ENCODE peak calls at places on chromosome 16, in nine cellular contexts. U is adrenal gland; W is heart left ventricle; K is IMR-90; I is ovary; X is sigmoid colon; F is CD8-positive, alpha-beta T cell; T is CD8-positive, alpha-beta memory T cell; D is cardiac muscle cell. J is an unnamed sample.
A peak's percentile ranks its signal among the peaks of the same experiment; 100 is the strongest.

GRCh38 chr16:10622036-10622921 is 41.9 kb upstream of the EMP2 start:
- DNase-seq in I (no peak), X (no peak), F (no peak), W (peak; percentile 31), T (no peak), D (peak; percentile 88), U (no peak), K (no peak), J (no peak)

GRCh38 chr16:48035142-48035541 is 120.7 kb downstream of the ABCC12 start:
- DNase-seq in I (no peak), F (no peak), D (no peak), X (no peak), K (no peak), U (no peak), W (no peak), T (no peak), J (no peak)

GRCh38 chr16:76539609-76540008 is 262.4 kb downstream of the CNTNAP4 start:
- DNase-seq in U (no peak), X (no peak), I (no peak), T (no peak), F (no peak), D (no peak), K (no peak), W (no peak), J (no peak)

GRCh38 chr16:75459691-75460090 is 4.8 kb downstream of the TMEM170A start:
- DNase-seq in X (no peak), U (no peak), T (no peak), I (no peak), W (no peak), K (no peak), D (no peak), F (no peak), J (no peak)

GRCh38 chr16:13379266-13379665 is 477.9 kb downstream of the SHISA9 start:
- DNase-seq in F (no peak), W (no peak), I (no peak), K (no peak), T (no peak), D (no peak), U (no peak), X (no peak), J (no peak)

GRCh38 chr16:64092284-64092683 is 1029.6 kb downstream of the CDH11 start:
- DNase-seq in K (peak; percentile 65), U (no peak), T (no peak), I (no peak), W (no peak), F (no peak), X (no peak), D (no peak), J (no peak)

GRCh38 chr16:50166511-50167500 is 13.7 kb downstream of the TENT4B start:
- DNase-seq in T (no peak), F (no peak), D (no peak), X (no peak), U (peak; percentile 1), K (no peak), I (no peak), W (no peak), J (no peak)

GRCh38 chr16:87959391-87959968 is 8.2 kb downstream of the BANP start:
- DNase-seq in D (no peak), K (no peak), F (no peak), I (no peak), U (no peak), T (no peak), X (no peak), W (no peak), J (no peak)

GRCh38 chr16:13939821-13940220 is 19.9 kb downstream of the ERCC4 start:
- DNase-seq in F (no peak), T (no peak), X (no peak), U (no peak), D (no peak), K (peak; percentile 34), I (no peak), W (no peak), J (no peak)

GRCh38 chr16:11309895-11310633 is 28.9 kb upstream of the PRM1 start:
- DNase-seq in I (peak; percentile 39), U (no peak), W (no peak), K (no peak), D (no peak), X (no peak), F (no peak), T (no peak), J (no peak)

GRCh38 chr16:29920690-29921371 is 5.2 kb downstream of the KCTD13 start:
- DNase-seq in F (no peak), T (no peak), X (no peak), W (no peak), I (no peak), U (no peak), K (no peak), D (no peak), J (no peak)

GRCh38 chr16:83675136-83675535 is 132.6 kb upstream of the HSBP1 start:
- DNase-seq in D (no peak), T (no peak), X (no peak), I (no peak), U (no peak), W (no peak), F (no peak), K (peak; percentile 7), J (no peak)
- H3K36me3 ChIP-seq in D (no peaks in the 10 kb centered on the region), T (no peaks in the 10 kb centered on the region), X (no peaks in the 10 kb centered on the region), I (no peaks in the 10 kb centered on the region), U (no peaks in the 10 kb centered on the region), W (no peaks in the 10 kb centered on the region), F (no peaks in the 10 kb centered on the region), K (no peaks in the 10 kb centered on the region), J (no peaks in the 10 kb centered on the region)

GRCh38 chr16:79163666-79164377 is 436.7 kb downstream of the MAF start:
- DNase-seq in X (no peak), W (peak; percentile 37), T (no peak), D (no peak), K (no peak), I (no peak), U (no peak), F (no peak), J (no peak)
- H3K27ac ChIP-seq in X (peak overlapping the region; percentile 53), W (no peak overlapping the region), T (no peak overlapping the region), D (no peak overlapping the region), K (no peak overlapping the region), I (no peak overlapping the region), U (peak overlapping the region; percentile 8), F (no peak overlapping the region), J (no peak overlapping the region)

GRCh38 chr16:66278111-66278531 is 88.4 kb upstream of the CDH5 start:
- DNase-seq in K (no peak), U (no peak), X (peak; percentile 33), T (no peak), W (no peak), F (no peak), I (no peak), D (no peak), J (no peak)
- H3K4me1 ChIP-seq in K (no peaks in the 10 kb centered on the region), U (no peaks in the 10 kb centered on the region), X (no peaks in the 10 kb centered on the region), T (no peaks in the 10 kb centered on the region), W (no peaks in the 10 kb centered on the region), F (no peaks in the 10 kb centered on the region), I (peaks cover 2% of the 10 kb centered on the region), D (no peaks in the 10 kb centered on the region), J (no peaks in the 10 kb centered on the region)

GRCh38 chr16:22328081-22328725 is 31.0 kb downstream of the POLR3E start:
- DNase-seq in T (no peak), F (no peak), W (no peak), K (no peak), D (no peak), X (no peak), I (no peak), U (no peak), J (no peak)

GRCh38 chr16:22330326-22330725 is 33.1 kb downstream of the POLR3E start:
- DNase-seq in D (no peak), T (no peak), W (no peak), K (no peak), F (no peak), U (no peak), I (no peak), X (no peak), J (no peak)

GRCh38 chr16:22327446-22327775 is 30.2 kb downstream of the POLR3E start:
- DNase-seq in F (no peak), K (no peak), W (no peak), U (no peak), D (no peak), T (no peak), X (no peak), I (no peak), J (no peak)

GRCh38 chr16:22326771-22327445 is 29.7 kb downstream of the POLR3E start:
- DNase-seq in F (no peak), D (no peak), X (no peak), I (no peak), K (no peak), U (no peak), W (no peak), T (no peak), J (no peak)

GRCh38 chr16:22329199-22329695 is 32.0 kb downstream of the POLR3E start:
- DNase-seq in T (no peak), F (no peak), I (no peak), X (no peak), K (no peak), W (no peak), D (no peak), U (no peak), J (no peak)
- H3K36me3 ChIP-seq in T (peaks cover 51% of the 10 kb centered on the region), F (peaks cover 54% of the 10 kb centered on the region), I (no peaks in the 10 kb centered on the region), X (peaks cover 78% of the 10 kb centered on the region), K (peaks cover 59% of the 10 kb centered on the region), W (peaks cover 30% of the 10 kb centered on the region), D (peaks cover 18% of the 10 kb centered on the region), U (no peaks in the 10 kb centered on the region), J (peaks cover 32% of the 10 kb centered on the region)

J was measured in naive thymus-derived CD4-positive, alpha-beta T cell.